ENCODE peak calls at places on chromosomes 2 and 18, in nine cellular contexts. One of them, this sample, is unnamed.

GRCh38 chr18:2169656-2170055 is 401.6 kb downstream of the METTL4 start:
- DNase-seq in brain microvascular endothelial cell: no peak
- DNase-seq in GM13977: no peak
- DNase-seq in A549: no peak
- DNase-seq in Caco-2: no peak
- DNase-seq in body of pancreas: no peak
- DNase-seq in heart right ventricle: no peak
- DNase-seq in progenitor cell of endocrine pancreas: no peak
- DNase-seq in activated CD8-positive, alpha-beta T cell treated with anti-CD3 and anti-CD28 coated beads for 36 hours: no peak
- DNase-seq in this sample: no peak

GRCh38 chr2:70440621-70441020 is 113.0 kb downstream of the TGFA start:
- DNase-seq in brain microvascular endothelial cell: no peak
- DNase-seq in GM13977: no peak
- DNase-seq in A549: no peak
- DNase-seq in Caco-2: no peak
- DNase-seq in body of pancreas: no peak
- DNase-seq in heart right ventricle: no peak
- DNase-seq in progenitor cell of endocrine pancreas: no peak
- DNase-seq in activated CD8-positive, alpha-beta T cell treated with anti-CD3 and anti-CD28 coated beads for 36 hours: peak
- DNase-seq in this sample: no peak

GRCh38 chr2:240996834-240997140 is 1.6 kb upstream of the SNED1 start:
- DNase-seq in brain microvascular endothelial cell: no peak
- DNase-seq in GM13977: no peak
- DNase-seq in A549: no peak
- DNase-seq in Caco-2: no peak
- DNase-seq in body of pancreas: no peak
- DNase-seq in heart right ventricle: peak
- DNase-seq in progenitor cell of endocrine pancreas: peak
- DNase-seq in activated CD8-positive, alpha-beta T cell treated with anti-CD3 and anti-CD28 coated beads for 36 hours: no peak
- DNase-seq in this sample: no peak

GRCh38 chr2:148900350-148900749 is 25.3 kb downstream of the KIF5C start:
- DNase-seq in brain microvascular endothelial cell: no peak
- DNase-seq in GM13977: no peak
- DNase-seq in A549: no peak
- DNase-seq in Caco-2: no peak
- DNase-seq in body of pancreas: no peak
- DNase-seq in heart right ventricle: no peak
- DNase-seq in progenitor cell of endocrine pancreas: no peak
- DNase-seq in activated CD8-positive, alpha-beta T cell treated with anti-CD3 and anti-CD28 coated beads for 36 hours: no peak
- DNase-seq in this sample: no peak

GRCh38 chr2:118255301-118255700 is 167.0 kb downstream of the INSIG2 start:
- DNase-seq in brain microvascular endothelial cell: no peak
- DNase-seq in GM13977: no peak
- DNase-seq in A549: no peak
- DNase-seq in Caco-2: no peak
- DNase-seq in body of pancreas: no peak
- DNase-seq in heart right ventricle: no peak
- DNase-seq in progenitor cell of endocrine pancreas: no peak
- DNase-seq in activated CD8-positive, alpha-beta T cell treated with anti-CD3 and anti-CD28 coated beads for 36 hours: no peak
- DNase-seq in this sample: no peak

GRCh38 chr2:234597576-234597861 is 100.6 kb upstream of the ARL4C start:
- DNase-seq in brain microvascular endothelial cell: no peak
- DNase-seq in GM13977: no peak
- DNase-seq in A549: no peak
- DNase-seq in Caco-2: no peak
- DNase-seq in body of pancreas: no peak
- DNase-seq in heart right ventricle: no peak
- DNase-seq in progenitor cell of endocrine pancreas: no peak
- DNase-seq in activated CD8-positive, alpha-beta T cell treated with anti-CD3 and anti-CD28 coated beads for 36 hours: no peak
- DNase-seq in this sample: no peak

GRCh38 chr2:182077451-182078142 is 91.9 kb downstream of the PPP1R1C start:
- DNase-seq in brain microvascular endothelial cell: peak
- DNase-seq in GM13977: peak
- DNase-seq in A549: peak
- DNase-seq in Caco-2: peak
- DNase-seq in body of pancreas: peak
- DNase-seq in heart right ventricle: peak
- DNase-seq in progenitor cell of endocrine pancreas: no peak
- DNase-seq in activated CD8-positive, alpha-beta T cell treated with anti-CD3 and anti-CD28 coated beads for 36 hours: peak
- DNase-seq in this sample: peak

GRCh38 chr2:74602553-74603281 is 45.4 kb downstream of the M1AP start:
- DNase-seq in brain microvascular endothelial cell: no peak
- DNase-seq in GM13977: no peak
- DNase-seq in A549: no peak
- DNase-seq in Caco-2: no peak
- DNase-seq in body of pancreas: no peak
- DNase-seq in heart right ventricle: no peak
- DNase-seq in progenitor cell of endocrine pancreas: no peak
- DNase-seq in activated CD8-positive, alpha-beta T cell treated with anti-CD3 and anti-CD28 coated beads for 36 hours: no peak
- DNase-seq in this sample: no peak

GRCh38 chr2:241213567-241213966 is 25.1 kb downstream of the ANO7 start:
- DNase-seq in brain microvascular endothelial cell: no peak
- DNase-seq in GM13977: no peak
- DNase-seq in A549: no peak
- DNase-seq in Caco-2: no peak
- DNase-seq in body of pancreas: no peak
- DNase-seq in heart right ventricle: no peak
- DNase-seq in progenitor cell of endocrine pancreas: no peak
- DNase-seq in activated CD8-positive, alpha-beta T cell treated with anti-CD3 and anti-CD28 coated beads for 36 hours: no peak
- DNase-seq in this sample: no peak

GRCh38 chr18:47677952-47678351 is 252.5 kb downstream of the SMAD2 start:
- DNase-seq in brain microvascular endothelial cell: no peak
- DNase-seq in GM13977: no peak
- DNase-seq in A549: no peak
- DNase-seq in Caco-2: no peak
- DNase-seq in body of pancreas: no peak
- DNase-seq in heart right ventricle: no peak
- DNase-seq in progenitor cell of endocrine pancreas: no peak
- DNase-seq in activated CD8-positive, alpha-beta T cell treated with anti-CD3 and anti-CD28 coated beads for 36 hours: no peak
- DNase-seq in this sample: no peak

DNA sequence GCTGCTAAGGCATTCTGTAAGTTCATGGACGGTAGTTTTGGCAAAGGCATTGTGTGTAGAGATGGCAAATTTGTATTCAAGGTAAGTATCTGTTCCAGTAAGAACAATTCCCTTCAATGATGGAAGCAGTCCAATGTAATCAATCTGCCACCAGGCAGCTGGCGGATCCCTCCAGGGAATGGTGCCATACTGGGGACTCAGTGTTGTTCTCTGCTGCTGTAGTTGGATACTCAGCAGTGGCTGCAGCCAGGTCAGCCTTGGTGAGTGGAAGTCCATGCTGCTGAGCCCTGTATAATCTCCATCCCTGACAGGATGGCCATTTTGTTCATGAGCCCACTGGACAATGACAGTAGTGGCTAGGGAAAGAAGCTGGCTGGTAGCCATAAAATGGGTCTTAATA is 62.8 kb downstream of the ARL6IP6 start:
- DNase-seq in brain microvascular endothelial cell: no peak
- DNase-seq in GM13977: no peak
- DNase-seq in A549: no peak
- DNase-seq in Caco-2: no peak
- DNase-seq in body of pancreas: no peak
- DNase-seq in heart right ventricle: no peak
- DNase-seq in progenitor cell of endocrine pancreas: no peak
- DNase-seq in activated CD8-positive, alpha-beta T cell treated with anti-CD3 and anti-CD28 coated beads for 36 hours: no peak
- DNase-seq in this sample: no peak
- TF ChIP-seq CTCF in brain microvascular endothelial cell: no peak
- TF ChIP-seq CTCF in GM13977: no peak
- TF ChIP-seq CTCF in A549: no peak
- TF ChIP-seq CTCF in Caco-2: no peak
- TF ChIP-seq CTCF in body of pancreas: no peak
- TF ChIP-seq CTCF in heart right ventricle: no peak
- TF ChIP-seq CTCF in progenitor cell of endocrine pancreas: no peak
- TF ChIP-seq CTCF in activated CD8-positive, alpha-beta T cell treated with anti-CD3 and anti-CD28 coated beads for 36 hours: no peak
- TF ChIP-seq CTCF in this sample: no peak

GRCh38 chr2:174145827-174146226 is 102.5 kb downstream of the OLA1 start:
- DNase-seq in brain microvascular endothelial cell: peak
- DNase-seq in GM13977: no peak
- DNase-seq in A549: no peak
- DNase-seq in Caco-2: no peak
- DNase-seq in body of pancreas: no peak
- DNase-seq in heart right ventricle: no peak
- DNase-seq in progenitor cell of endocrine pancreas: no peak
- DNase-seq in activated CD8-positive, alpha-beta T cell treated with anti-CD3 and anti-CD28 coated beads for 36 hours: no peak
- DNase-seq in this sample: no peak
- TF ChIP-seq CTCF in brain microvascular endothelial cell: peak
- TF ChIP-seq CTCF in GM13977: peak
- TF ChIP-seq CTCF in A549: peak
- TF ChIP-seq CTCF in Caco-2: no peak
- TF ChIP-seq CTCF in body of pancreas: no peak
- TF ChIP-seq CTCF in heart right ventricle: no peak
- TF ChIP-seq CTCF in progenitor cell of endocrine pancreas: no peak
- TF ChIP-seq CTCF in activated CD8-positive, alpha-beta T cell treated with anti-CD3 and anti-CD28 coated beads for 36 hours: no peak
- TF ChIP-seq CTCF in this sample: no peak

GRCh38 chr2:143282684-143283083 is 153.5 kb downstream of the ARHGAP15 start:
- DNase-seq in brain microvascular endothelial cell: no peak
- DNase-seq in GM13977: no peak
- DNase-seq in A549: no peak
- DNase-seq in Caco-2: no peak
- DNase-seq in body of pancreas: no peak
- DNase-seq in heart right ventricle: no peak
- DNase-seq in progenitor cell of endocrine pancreas: no peak
- DNase-seq in activated CD8-positive, alpha-beta T cell treated with anti-CD3 and anti-CD28 coated beads for 36 hours: peak
- DNase-seq in this sample: no peak
- TF ChIP-seq CTCF in brain microvascular endothelial cell: peak
- TF ChIP-seq CTCF in GM13977: peak
- TF ChIP-seq CTCF in A549: no peak
- TF ChIP-seq CTCF in Caco-2: peak
- TF ChIP-seq CTCF in body of pancreas: no peak
- TF ChIP-seq CTCF in heart right ventricle: peak
- TF ChIP-seq CTCF in progenitor cell of endocrine pancreas: peak
- TF ChIP-seq CTCF in activated CD8-positive, alpha-beta T cell treated with anti-CD3 and anti-CD28 coated beads for 36 hours: peak
- TF ChIP-seq CTCF in this sample: no peak

GRCh38 chr2:16638941-16639340 is 26.7 kb downstream of the CYRIA start:
- DNase-seq in brain microvascular endothelial cell: no peak
- DNase-seq in GM13977: no peak
- DNase-seq in A549: no peak
- DNase-seq in Caco-2: no peak
- DNase-seq in body of pancreas: no peak
- DNase-seq in heart right ventricle: no peak
- DNase-seq in progenitor cell of endocrine pancreas: no peak
- DNase-seq in activated CD8-positive, alpha-beta T cell treated with anti-CD3 and anti-CD28 coated beads for 36 hours: no peak
- DNase-seq in this sample: no peak
- TF ChIP-seq CTCF in brain microvascular endothelial cell: no peak
- TF ChIP-seq CTCF in GM13977: no peak
- TF ChIP-seq CTCF in A549: no peak
- TF ChIP-seq CTCF in Caco-2: no peak
- TF ChIP-seq CTCF in body of pancreas: no peak
- TF ChIP-seq CTCF in heart right ventricle: no peak
- TF ChIP-seq CTCF in progenitor cell of endocrine pancreas: no peak
- TF ChIP-seq CTCF in activated CD8-positive, alpha-beta T cell treated with anti-CD3 and anti-CD28 coated beads for 36 hours: no peak
- TF ChIP-seq CTCF in this sample: no peak

DNA sequence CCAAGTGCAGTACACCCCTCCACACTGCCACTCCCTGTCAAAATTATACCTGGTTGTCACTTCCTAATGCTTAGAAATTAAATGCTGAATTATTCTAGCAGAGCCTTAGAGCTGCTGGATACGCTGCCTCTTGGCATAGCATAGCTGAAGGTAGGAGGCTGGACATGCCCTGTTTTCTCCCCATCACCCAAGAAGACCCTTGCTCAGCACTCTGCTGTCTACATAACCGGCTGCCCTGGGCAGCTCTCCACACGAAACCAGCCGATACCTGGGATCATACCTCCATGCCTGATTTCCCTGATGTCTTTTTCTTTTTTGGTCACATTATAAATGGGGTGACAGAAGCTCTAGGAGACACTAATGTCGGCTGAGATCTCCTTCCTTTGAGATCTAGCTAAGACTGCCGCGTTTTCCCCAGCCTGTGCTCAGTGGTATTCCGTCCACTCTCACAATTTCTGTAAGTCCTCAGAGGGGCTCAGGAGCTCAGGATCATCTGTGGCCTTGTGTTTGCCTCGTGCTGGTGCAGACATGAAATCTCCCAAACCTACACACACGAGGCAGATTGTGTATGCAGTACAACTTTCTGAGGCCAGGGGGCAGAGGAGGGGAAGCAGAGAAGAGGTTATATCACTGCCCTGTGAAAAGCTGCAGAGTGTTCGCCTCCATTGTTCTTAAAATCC is 13.5 kb upstream of the ZAP70 start:
- DNase-seq in brain microvascular endothelial cell: peak
- DNase-seq in GM13977: no peak
- DNase-seq in A549: peak
- DNase-seq in Caco-2: peak
- DNase-seq in body of pancreas: peak
- DNase-seq in heart right ventricle: peak
- DNase-seq in progenitor cell of endocrine pancreas: peak
- DNase-seq in activated CD8-positive, alpha-beta T cell treated with anti-CD3 and anti-CD28 coated beads for 36 hours: peak
- DNase-seq in this sample: no peak
- TF ChIP-seq CTCF in brain microvascular endothelial cell: peak
- TF ChIP-seq CTCF in GM13977: peak
- TF ChIP-seq CTCF in A549: peak
- TF ChIP-seq CTCF in Caco-2: peak
- TF ChIP-seq CTCF in body of pancreas: peak
- TF ChIP-seq CTCF in heart right ventricle: peak
- TF ChIP-seq CTCF in progenitor cell of endocrine pancreas: peak
- TF ChIP-seq CTCF in activated CD8-positive, alpha-beta T cell treated with anti-CD3 and anti-CD28 coated beads for 36 hours: peak
- TF ChIP-seq CTCF in this sample: peak

GRCh38 chr2:232111551-232111950 is 150.0 kb downstream of the DIS3L2 start:
- DNase-seq in brain microvascular endothelial cell: no peak
- DNase-seq in GM13977: no peak
- DNase-seq in A549: no peak
- DNase-seq in Caco-2: no peak
- DNase-seq in body of pancreas: no peak
- DNase-seq in heart right ventricle: no peak
- DNase-seq in progenitor cell of endocrine pancreas: no peak
- DNase-seq in activated CD8-positive, alpha-beta T cell treated with anti-CD3 and anti-CD28 coated beads for 36 hours: no peak
- DNase-seq in this sample: no peak
- TF ChIP-seq CTCF in brain microvascular endothelial cell: no peak
- TF ChIP-seq CTCF in GM13977: no peak
- TF ChIP-seq CTCF in A549: no peak
- TF ChIP-seq CTCF in Caco-2: no peak
- TF ChIP-seq CTCF in body of pancreas: no peak
- TF ChIP-seq CTCF in heart right ventricle: no peak
- TF ChIP-seq CTCF in progenitor cell of endocrine pancreas: no peak
- TF ChIP-seq CTCF in activated CD8-positive, alpha-beta T cell treated with anti-CD3 and anti-CD28 coated beads for 36 hours: no peak
- TF ChIP-seq CTCF in this sample: no peak